ENCODE peak calls at places on chromosome 4, in ten cellular contexts. P, S, R, K, D, B, U, Z, F and W are unnamed samples.

GRCh38 chr4:73944061-73944875 is 37.6 kb downstream of the PF4 start:
- DNase-seq in U (peak; percentile 30), D (peak; percentile 11), Z (peak; percentile 30), S (no peak), P (peak; percentile 53), B (no peak), F (no peak), R (peak; percentile 2), K (no peak), W (peak; percentile 35)

GRCh38 chr4:101071241-101071640 is 276.1 kb downstream of the PPP3CA start:
- DNase-seq in D (no peak), S (no peak), R (no peak), K (no peak), U (no peak), P (no peak), B (no peak), F (no peak), Z (no peak), W (no peak)

GRCh38 chr4:24473309-24473721 is 111.0 kb downstream of the DHX15 start:
- DNase-seq in K (no peak), B (no peak), Z (no peak), P (peak; percentile 30), R (no peak), F (no peak), D (peak; percentile 25), U (peak; percentile 12), S (no peak), W (no peak)

GRCh38 chr4:142554412-142554811 is 291.7 kb downstream of the INPP4B start:
- DNase-seq in K (no peak), D (no peak), R (no peak), B (no peak), S (no peak), Z (no peak), U (no peak), F (no peak), P (no peak), W (no peak)

GRCh38 chr4:33063238-33063637 is 2343.1 kb downstream of the PCDH7 start:
- DNase-seq in R (no peak), U (no peak), S (no peak), Z (no peak), F (no peak), K (no peak), D (no peak), P (no peak), B (no peak), W (no peak)

GRCh38 chr4:128574706-128575105 is 234.8 kb upstream of the JADE1 start:
- DNase-seq in U (peak; percentile 84), R (peak; percentile 52), B (peak; percentile 32), S (no peak), K (peak; percentile 46), P (peak; percentile 54), D (peak; percentile 42), F (no peak), Z (peak; percentile 76), W (peak; percentile 85)

GRCh38 chr4:101806914-101807313 is 16.4 kb downstream of the BANK1 start:
- DNase-seq in S (no peak), D (no peak), F (no peak), U (no peak), K (no peak), R (no peak), B (no peak), P (no peak), Z (no peak), W (no peak)

GRCh38 chr4:66688674-66689073 is 856.6 kb downstream of the CENPC start:
- DNase-seq in Z (no peak), U (no peak), P (no peak), S (no peak), B (no peak), R (peak; percentile 1), K (no peak), F (no peak), D (peak; percentile 2), W (no peak)

GRCh38 chr4:113758361-113758760 is 3.2 kb downstream of the CAMK2D start:
- DNase-seq in D (no peak), K (no peak), F (no peak), R (no peak), U (no peak), P (no peak), S (no peak), Z (no peak), B (no peak), W (no peak)

GRCh38 chr4:113759696-113760093 is 1.8 kb downstream of the CAMK2D start:
- DNase-seq in D (no peak), K (no peak), F (no peak), B (no peak), P (no peak), S (no peak), U (no peak), R (no peak), Z (no peak), W (no peak)

GRCh38 chr4:113760094-113760851 is 1.3 kb downstream of the CAMK2D start:
- DNase-seq in Z (peak; percentile 62), D (no peak), B (no peak), K (peak; percentile 26), P (peak; percentile 24), F (no peak), S (peak; percentile 71), R (peak; percentile 7), U (peak; percentile 45), W (peak; percentile 32)

GRCh38 chr4:113756005-113756410 is 5.5 kb downstream of the CAMK2D start:
- DNase-seq in D (no peak), B (peak; percentile 82), U (no peak), F (no peak), S (no peak), K (no peak), R (no peak), Z (no peak), P (no peak), W (no peak)

DNA sequence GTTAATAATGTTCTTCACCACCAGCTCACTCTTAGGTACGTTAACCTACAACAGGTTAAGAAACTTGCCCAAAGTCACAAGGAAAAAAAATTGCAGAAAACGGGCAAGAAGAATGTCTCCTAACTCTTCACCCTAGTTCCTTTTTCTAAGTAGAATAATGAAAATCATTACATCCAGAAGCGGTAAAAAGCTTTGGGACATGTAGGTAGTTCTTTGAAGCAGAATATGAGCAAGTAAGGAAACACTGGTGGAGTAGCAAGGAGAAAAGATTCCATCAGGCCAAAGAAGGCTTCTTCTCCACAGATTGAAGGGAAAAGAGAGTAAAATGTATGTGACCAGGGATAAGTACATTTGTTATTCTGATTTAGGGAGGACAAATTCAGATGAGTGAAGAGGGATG is 4.1 kb downstream of the CAMK2D start:
- DNase-seq in R (no peak), P (no peak), K (no peak), S (no peak), B (no peak), U (no peak), Z (no peak), D (no peak), F (no peak), W (no peak)
- H3K27ac ChIP-seq in R (no peak overlapping the region), P (no peak overlapping the region), K (no peak overlapping the region), S (no peak overlapping the region), B (peak overlapping the region; percentile 2), U (no peak overlapping the region), Z (no peak overlapping the region), D (peak overlapping the region; percentile 52), F (peak overlapping the region; percentile 21), W (peak overlapping the region; percentile 99)

GRCh38 chr4:40995850-40996249 is 218.5 kb downstream of the APBB2 start:
- DNase-seq in B (no peak), F (no peak), D (no peak), P (no peak), U (no peak), K (no peak), Z (no peak), R (no peak), S (no peak), W (no peak)

DNA sequence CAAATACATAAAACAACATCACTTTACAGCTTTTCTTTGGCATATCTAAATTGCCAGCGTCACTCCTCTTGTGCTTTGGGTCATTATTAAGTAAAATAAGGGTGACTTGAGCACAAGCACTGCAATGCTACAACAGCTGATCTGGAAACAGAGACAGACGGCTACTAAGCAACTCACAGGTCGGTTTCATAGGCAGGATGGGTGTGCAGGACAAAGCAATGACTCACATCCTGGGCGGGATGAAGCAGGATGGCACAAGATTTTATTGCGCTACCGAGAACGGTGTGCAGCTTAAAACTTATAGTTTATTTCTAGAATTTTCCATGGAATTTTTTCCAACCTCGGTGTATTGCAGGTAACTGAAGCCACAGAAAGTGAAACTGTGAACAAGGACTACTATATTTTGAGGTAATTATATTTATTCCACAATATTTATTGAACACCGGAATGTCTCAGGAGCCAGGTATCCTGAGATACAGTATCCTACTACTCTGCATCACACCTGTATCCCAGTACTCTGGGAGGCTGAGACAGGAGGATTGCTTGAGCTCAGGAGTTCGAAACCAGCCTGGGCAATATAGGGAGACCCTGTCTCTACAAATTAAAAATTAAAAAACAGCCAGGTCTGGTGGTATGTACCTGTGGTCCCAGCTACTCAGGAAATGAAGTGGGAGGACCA is 215.5 kb downstream of the APBB2 start:
- DNase-seq in U (peak; percentile 44), F (no peak), S (peak; percentile 68), R (peak; percentile 57), P (no peak), K (no peak), B (no peak), Z (no peak), D (no peak), W (no peak)
- H3K4me1 ChIP-seq in U (no peaks in the 10 kb centered on the region), F (no peaks in the 10 kb centered on the region), S (no peaks in the 10 kb centered on the region), R (peaks cover 36% of the 10 kb centered on the region), P (peaks cover 3% of the 10 kb centered on the region), K (no peaks in the 10 kb centered on the region), B (no peaks in the 10 kb centered on the region), Z (peaks cover 16% of the 10 kb centered on the region), D (peaks cover 2% of the 10 kb centered on the region), W (no peaks in the 10 kb centered on the region)

DNA sequence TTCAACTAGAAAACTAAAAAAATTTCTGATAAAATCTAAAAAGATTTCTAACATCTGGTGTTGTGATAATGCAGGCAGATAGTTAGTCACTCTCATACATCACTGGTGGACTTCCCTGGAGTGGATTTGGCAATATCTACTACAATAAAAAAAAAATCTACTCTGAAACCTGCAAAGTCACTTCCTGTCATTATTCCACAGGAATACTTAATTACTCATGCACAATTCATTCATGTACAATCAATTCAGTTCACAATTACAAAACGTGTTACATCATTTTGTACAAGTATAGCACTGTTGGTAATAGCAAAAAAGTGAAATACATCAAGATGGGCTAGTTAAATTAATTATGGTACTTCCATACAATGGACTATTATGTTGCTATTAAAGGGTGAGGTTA is 16.5 kb upstream of the RHOH start:
- DNase-seq in Z (no peak), R (no peak), P (no peak), D (peak; percentile 31), S (no peak), B (no peak), F (no peak), K (no peak), U (no peak), W (no peak)
- TF ChIP-seq EP300 in Z (no peak), R (no peak), P (no peak), D (peak; percentile 58), S (no peak), B (no peak), F (no peak), K (no peak), U (no peak), W (no peak)

GRCh38 chr4:168541608-168541953 is 44.7 kb downstream of the PALLD start:
- DNase-seq in R (no peak), K (no peak), S (no peak), B (no peak), F (no peak), P (no peak), U (no peak), D (no peak), Z (no peak), W (no peak)

GRCh38 chr4:168540865-168541607 is 44.2 kb downstream of the PALLD start:
- DNase-seq in P (no peak), D (no peak), K (no peak), R (no peak), S (no peak), Z (no peak), U (no peak), F (no peak), B (no peak), W (no peak)

GRCh38 chr4:168537086-168537485 is 40.2 kb downstream of the PALLD start:
- DNase-seq in K (no peak), S (no peak), Z (no peak), B (no peak), F (no peak), D (no peak), R (no peak), U (no peak), P (no peak), W (no peak)

GRCh38 chr4:168537556-168537955 is 40.7 kb downstream of the PALLD start:
- DNase-seq in S (no peak), D (no peak), P (no peak), F (no peak), U (no peak), R (no peak), Z (no peak), K (no peak), B (no peak), W (no peak)

GRCh38 chr4:168540086-168540864 is 43.4 kb downstream of the PALLD start:
- DNase-seq in D (no peak), U (no peak), K (no peak), S (no peak), R (no peak), Z (no peak), B (no peak), P (no peak), F (no peak), W (no peak)
- H3K27ac ChIP-seq in D (peak overlapping the region; percentile 92), U (no peak overlapping the region), K (no peak overlapping the region), S (no peak overlapping the region), R (peak overlapping the region; percentile 90), Z (no peak overlapping the region), B (no peak overlapping the region), P (no peak overlapping the region), F (no peak overlapping the region), W (no peak overlapping the region)